ENCODE peak calls at places on chromosomes 12 and 14, in seven cellular contexts. G is hepatocyte, Y is upper lobe of right lung, O is H1, D is IMR-90, J is aorta, M is WERI-Rb-1. Q is an unnamed sample.

GRCh38 chr14:71175491-71175890 is 268.2 kb downstream of the PCNX1 start:
- DNase-seq in D (no peak), O (no peak), J (no peak), M (no peak), Y (no peak), G (peak), Q (peak)

GRCh38 chr14:38238881-38239280 is 17.0 kb downstream of the CLEC14A start:
- DNase-seq in D (no peak), J (no peak), G (no peak), Y (no peak), O (no peak), M (no peak), Q (no peak)

GRCh38 chr12:78210894-78211302 is 380.2 kb downstream of the NAV3 start:
- DNase-seq in G (peak), Y (no peak), D (peak), M (no peak), O (no peak), J (no peak), Q (no peak)

GRCh38 chr12:25550186-25550585 is 2.9 kb downstream of the LMNTD1 start:
- DNase-seq in D (peak), G (no peak), J (no peak), M (no peak), O (no peak), Y (no peak), Q (no peak)

GRCh38 chr14:63964063-63964462 is 111.3 kb downstream of the SYNE2 start:
- DNase-seq in J (no peak), M (no peak), O (no peak), G (no peak), D (no peak), Y (no peak), Q (no peak)

GRCh38 chr12:132161796-132162507 is 17.7 kb downstream of the NOC4L start:
- DNase-seq in D (no peak), G (no peak), J (no peak), O (no peak), Y (peak), M (no peak), Q (no peak)

GRCh38 chr12:95859947-95860850 is 1.4 kb downstream of the SNRPF start:
- DNase-seq in J (no peak), G (no peak), M (no peak), Y (no peak), D (no peak), O (no peak), Q (no peak)

GRCh38 chr12:53808023-53808705 is 56.4 kb upstream of the CISTR start:
- DNase-seq in J (no peak), O (no peak), M (no peak), D (no peak), Y (no peak), G (peak), Q (no peak)

GRCh38 chr12:38911611-38912010 is 6.2 kb upstream of the CPNE8 start:
- DNase-seq in O (no peak), Y (no peak), J (no peak), D (no peak), M (no peak), G (peak), Q (no peak)

GRCh38 chr12:132143328-132144071 is 619 bp downstream of the DDX51 start:
- DNase-seq in G (peak), D (no peak), M (no peak), J (peak), Y (peak), O (no peak), Q (peak)

GRCh38 chr12:53961025-53961761 is 6.5 kb downstream of the HOXC12 start:
- DNase-seq in G (no peak), J (peak), Y (no peak), D (no peak), O (no peak), M (no peak), Q (no peak)

GRCh38 chr14:103772078-103772712 is 56.6 kb downstream of the ZFYVE21 start:
- DNase-seq in O (no peak), J (no peak), Y (no peak), G (no peak), D (no peak), M (no peak), Q (no peak)

GRCh38 chr14:31937730-31938346 is 139.3 kb upstream of the ARHGAP5 start:
- DNase-seq in O (no peak), D (peak), Y (no peak), G (peak), M (no peak), J (no peak), Q (peak)

GRCh38 chr12:65612440-65612839 is 211.8 kb upstream of the HMGA2 start:
- DNase-seq in J (no peak), M (no peak), D (no peak), Y (no peak), O (no peak), G (no peak), Q (peak)

GRCh38 chr14:97644365-97644764 is 847.2 kb downstream of the VRK1 start:
- DNase-seq in O (no peak), D (no peak), J (no peak), M (no peak), G (no peak), Y (no peak), Q (no peak)

GRCh38 chr14:52268191-52269061 is 928 bp downstream of the PTGDR start:
- DNase-seq in M (no peak), J (peak), Y (no peak), O (no peak), D (peak), G (peak), Q (no peak)

GRCh38 chr12:117112268-117112595 is 13.0 kb upstream of the TESC start:
- DNase-seq in G (no peak), J (peak), D (no peak), O (no peak), Y (peak), M (no peak), Q (no peak)

GRCh38 chr14:21068521-21069387 is 1.4 kb upstream of the ARHGEF40 start:
- DNase-seq in O (no peak), D (peak), Y (no peak), J (peak), G (peak), M (peak), Q (peak)

GRCh38 chr12:96902076-96902475 is 5.0 kb upstream of the NEDD1 start:
- DNase-seq in O (no peak), J (no peak), D (no peak), Y (no peak), M (no peak), G (no peak), Q (no peak)

GRCh38 chr12:131239384-131240094 is 285.8 kb downstream of the ADGRD1 start:
- DNase-seq in J (no peak), D (no peak), O (no peak), G (no peak), M (no peak), Y (no peak), Q (no peak)

GRCh38 chr12:42213954-42214426 is 24.1 kb downstream of the YAF2 start:
- DNase-seq in J (no peak), G (peak), Y (peak), D (peak), O (no peak), M (no peak), Q (peak)

GRCh38 chr14:73463411-73463810 is 5.1 kb upstream of the NUMB start:
- DNase-seq in D (peak), J (peak), G (peak), O (no peak), M (peak), Y (no peak), Q (peak)

GRCh38 chr14:80768646-80769045 is 172.9 kb downstream of the CEP128 start:
- DNase-seq in D (no peak), J (no peak), M (no peak), G (no peak), Y (no peak), O (no peak), Q (no peak)

GRCh38 chr12:11879306-11879705 is 191.4 kb upstream of the BCL2L14 start:
- DNase-seq in M (no peak), G (no peak), Y (no peak), O (no peak), J (no peak), D (peak), Q (no peak)

DNA sequence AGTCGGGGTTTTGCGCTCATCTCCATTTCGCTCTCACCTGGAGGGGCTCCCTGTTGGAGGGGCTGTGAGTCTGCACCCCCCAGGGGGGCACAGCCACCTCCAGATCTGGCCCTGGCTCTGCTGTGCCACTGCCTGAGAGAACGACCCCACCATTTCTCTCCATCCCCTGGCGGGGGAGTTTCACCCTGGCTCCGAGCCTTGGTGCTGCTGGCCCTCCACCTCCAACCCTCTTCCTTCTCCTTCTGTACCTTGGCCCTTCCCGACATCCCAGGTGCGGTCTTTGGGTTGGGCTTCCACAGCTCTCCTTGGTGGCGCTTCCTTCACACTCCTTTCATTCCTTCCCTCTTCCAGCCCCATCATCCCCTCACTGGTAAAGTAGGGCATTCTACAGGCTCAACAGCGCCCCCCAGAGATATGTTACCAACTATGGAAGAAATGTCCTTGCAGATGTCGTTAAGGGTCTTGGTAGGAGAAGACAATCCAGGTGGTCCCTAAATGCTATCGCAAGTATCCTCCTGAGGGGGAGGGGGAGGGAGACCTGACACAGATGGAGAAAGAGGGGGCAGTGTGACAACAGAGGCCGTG is 16.3 kb downstream of the SERPINA1 start:
- DNase-seq in G (no peak), M (no peak), D (no peak), O (no peak), J (no peak), Y (no peak), Q (no peak)
- H3K4me3 ChIP-seq in G (no peak), M (no peak), D (no peak), O (no peak), J (no peak), Y (no peak), Q (no peak)

GRCh38 chr14:105646175-105646574 is 119.8 kb downstream of the TMEM121 start:
- DNase-seq in G (no peak), O (no peak), D (no peak), Y (no peak), J (peak), M (no peak), Q (no peak)
- H3K4me3 ChIP-seq in G (no peak), O (no peak), D (no peak), Y (no peak), J (no peak), M (no peak), Q (no peak)

GRCh38 chr12:111434680-111435338 is 29.1 kb downstream of the SH2B3 start:
- DNase-seq in G (peak), J (no peak), D (peak), O (no peak), Y (no peak), M (no peak), Q (peak)
- H3K4me3 ChIP-seq in G (no peak), J (no peak), D (no peak), O (no peak), Y (no peak), M (no peak), Q (no peak)

GRCh38 chr14:99838555-99839193 is 45.5 kb downstream of the EML1 start:
- DNase-seq in O (no peak), M (no peak), G (peak), D (peak), Y (peak), J (no peak), Q (no peak)
- H3K4me3 ChIP-seq in O (no peak), M (no peak), G (no peak), D (no peak), Y (no peak), J (no peak), Q (no peak)

Q was measured in body of pancreas.